ENCODE peak calls at places on chromosomes 2 and 18, in five cellular contexts. One of them, this sample, is unnamed.

GRCh38 chr2:117470311-117471095 is 344.0 kb upstream of the DDX18 start:
- DNase-seq in upper lobe of right lung: no peak
- DNase-seq in tibial artery: no peak
- DNase-seq in psoas muscle: no peak
- DNase-seq in stomach: peak; percentile 51
- DNase-seq in this sample: no peak

GRCh38 chr18:48868468-48869466 is 82.0 kb downstream of the SMAD7 start:
- DNase-seq in upper lobe of right lung: no peak
- DNase-seq in tibial artery: no peak
- DNase-seq in psoas muscle: no peak
- DNase-seq in stomach: peak; percentile 37
- DNase-seq in this sample: peak; percentile 57

GRCh38 chr18:676747-677544 is 19.5 kb downstream of the TYMS start:
- DNase-seq in upper lobe of right lung: no peak
- DNase-seq in tibial artery: no peak
- DNase-seq in psoas muscle: no peak
- DNase-seq in stomach: no peak
- DNase-seq in this sample: no peak

GRCh38 chr18:42915240-42915791 is 200.2 kb downstream of the RIT2 start:
- DNase-seq in upper lobe of right lung: no peak
- DNase-seq in tibial artery: no peak
- DNase-seq in psoas muscle: no peak
- DNase-seq in stomach: no peak
- DNase-seq in this sample: no peak

GRCh38 chr2:181762000-181762399 is 81.7 kb upstream of the NEUROD1 start:
- DNase-seq in upper lobe of right lung: no peak
- DNase-seq in tibial artery: no peak
- DNase-seq in psoas muscle: no peak
- DNase-seq in stomach: no peak
- DNase-seq in this sample: no peak

GRCh38 chr2:149012545-149012944 is 26.0 kb upstream of the LYPD6B start:
- DNase-seq in upper lobe of right lung: no peak
- DNase-seq in tibial artery: no peak
- DNase-seq in psoas muscle: no peak
- DNase-seq in stomach: no peak
- DNase-seq in this sample: no peak

GRCh38 chr2:224869601-224870000 is 153.4 kb upstream of the CCDC195 start:
- DNase-seq in upper lobe of right lung: no peak
- DNase-seq in tibial artery: no peak
- DNase-seq in psoas muscle: no peak
- DNase-seq in stomach: no peak
- DNase-seq in this sample: no peak

GRCh38 chr2:58479557-58480120 is 238.5 kb upstream of the FANCL start:
- DNase-seq in upper lobe of right lung: no peak
- DNase-seq in tibial artery: no peak
- DNase-seq in psoas muscle: no peak
- DNase-seq in stomach: no peak
- DNase-seq in this sample: no peak

GRCh38 chr2:3805120-3805519 is 101.7 kb downstream of the DCDC2C start:
- DNase-seq in upper lobe of right lung: no peak
- DNase-seq in tibial artery: no peak
- DNase-seq in psoas muscle: no peak
- DNase-seq in stomach: no peak
- DNase-seq in this sample: no peak

GRCh38 chr2:20065885-20066602 is 14.6 kb upstream of the LAPTM4A start:
- DNase-seq in upper lobe of right lung: no peak
- DNase-seq in tibial artery: no peak
- DNase-seq in psoas muscle: peak; percentile 89
- DNase-seq in stomach: peak; percentile 50
- DNase-seq in this sample: no peak

GRCh38 chr18:657311-657997 is at the start of gene TYMS:
- DNase-seq in upper lobe of right lung: peak; percentile 74
- DNase-seq in tibial artery: no peak
- DNase-seq in psoas muscle: peak; percentile 50
- DNase-seq in stomach: peak; percentile 49
- DNase-seq in this sample: peak; percentile 32

GRCh38 chr18:7459851-7460774 is 107.0 kb upstream of the PTPRM start:
- DNase-seq in upper lobe of right lung: no peak
- DNase-seq in tibial artery: no peak
- DNase-seq in psoas muscle: no peak
- DNase-seq in stomach: no peak
- DNase-seq in this sample: no peak

GRCh38 chr2:126900646-126901319 is 2.1 kb downstream of the TEX51 start:
- DNase-seq in upper lobe of right lung: peak; percentile 31
- DNase-seq in tibial artery: no peak
- DNase-seq in psoas muscle: no peak
- DNase-seq in stomach: peak; percentile 10
- DNase-seq in this sample: no peak

GRCh38 chr2:65064728-65065552 is 8.7 kb downstream of the CEP68 start:
- DNase-seq in upper lobe of right lung: peak; percentile 77
- DNase-seq in tibial artery: peak; percentile 83
- DNase-seq in psoas muscle: peak; percentile 87
- DNase-seq in stomach: peak; percentile 47
- DNase-seq in this sample: no peak

GRCh38 chr2:222360146-222360545 is 61.3 kb upstream of the PAX3 start:
- DNase-seq in upper lobe of right lung: no peak
- DNase-seq in tibial artery: no peak
- DNase-seq in psoas muscle: no peak
- DNase-seq in stomach: no peak
- DNase-seq in this sample: no peak

GRCh38 chr18:44290366-44290855 is 390.3 kb upstream of the SETBP1 start:
- DNase-seq in upper lobe of right lung: no peak
- DNase-seq in tibial artery: no peak
- DNase-seq in psoas muscle: no peak
- DNase-seq in stomach: no peak
- DNase-seq in this sample: no peak

GRCh38 chr2:202122975-202123765 is 50.1 kb downstream of the KIAA2012 start:
- DNase-seq in upper lobe of right lung: no peak
- DNase-seq in tibial artery: no peak
- DNase-seq in psoas muscle: no peak
- DNase-seq in stomach: no peak
- DNase-seq in this sample: no peak

GRCh38 chr2:173058673-173059072 is 17.0 kb upstream of the MAP3K20 start:
- DNase-seq in upper lobe of right lung: no peak
- DNase-seq in tibial artery: no peak
- DNase-seq in psoas muscle: no peak
- DNase-seq in stomach: no peak
- DNase-seq in this sample: no peak

GRCh38 chr2:127623388-127624320 is 22.3 kb upstream of the GPR17 start:
- DNase-seq in upper lobe of right lung: peak; percentile 58
- DNase-seq in tibial artery: no peak
- DNase-seq in psoas muscle: peak; percentile 45
- DNase-seq in stomach: no peak
- DNase-seq in this sample: no peak

GRCh38 chr2:143936758-143937562 is 583.0 kb downstream of the ZEB2 start:
- DNase-seq in upper lobe of right lung: peak; percentile 67
- DNase-seq in tibial artery: peak; percentile 27
- DNase-seq in psoas muscle: peak; percentile 51
- DNase-seq in stomach: peak; percentile 27
- DNase-seq in this sample: no peak

GRCh38 chr18:48581206-48581605 is 42.4 kb downstream of the CTIF start:
- DNase-seq in upper lobe of right lung: no peak
- DNase-seq in tibial artery: peak; percentile 47
- DNase-seq in psoas muscle: no peak
- DNase-seq in stomach: no peak
- DNase-seq in this sample: no peak

GRCh38 chr2:176018708-176019107 is 16.6 kb upstream of the LNPK start:
- DNase-seq in upper lobe of right lung: no peak
- DNase-seq in tibial artery: no peak
- DNase-seq in psoas muscle: no peak
- DNase-seq in stomach: no peak
- DNase-seq in this sample: no peak

GRCh38 chr2:69017080-69017479 is 4.1 kb downstream of the ANTXR1 start:
- DNase-seq in upper lobe of right lung: no peak
- DNase-seq in tibial artery: no peak
- DNase-seq in psoas muscle: no peak
- DNase-seq in stomach: no peak
- DNase-seq in this sample: no peak

GRCh38 chr2:159961005-159961404 is 101.4 kb downstream of the PLA2R1 start:
- DNase-seq in upper lobe of right lung: no peak
- DNase-seq in tibial artery: no peak
- DNase-seq in psoas muscle: no peak
- DNase-seq in stomach: no peak
- DNase-seq in this sample: no peak

GRCh38 chr18:41395695-41396094 is 559.3 kb upstream of the PIK3C3 start:
- DNase-seq in upper lobe of right lung: no peak
- DNase-seq in tibial artery: no peak
- DNase-seq in psoas muscle: no peak
- DNase-seq in stomach: no peak
- DNase-seq in this sample: no peak
- TF ChIP-seq CTCF in upper lobe of right lung: no peak
- TF ChIP-seq CTCF in tibial artery: no peak
- TF ChIP-seq CTCF in psoas muscle: no peak
- TF ChIP-seq CTCF in stomach: no peak
- TF ChIP-seq CTCF in this sample: no peak

DNA sequence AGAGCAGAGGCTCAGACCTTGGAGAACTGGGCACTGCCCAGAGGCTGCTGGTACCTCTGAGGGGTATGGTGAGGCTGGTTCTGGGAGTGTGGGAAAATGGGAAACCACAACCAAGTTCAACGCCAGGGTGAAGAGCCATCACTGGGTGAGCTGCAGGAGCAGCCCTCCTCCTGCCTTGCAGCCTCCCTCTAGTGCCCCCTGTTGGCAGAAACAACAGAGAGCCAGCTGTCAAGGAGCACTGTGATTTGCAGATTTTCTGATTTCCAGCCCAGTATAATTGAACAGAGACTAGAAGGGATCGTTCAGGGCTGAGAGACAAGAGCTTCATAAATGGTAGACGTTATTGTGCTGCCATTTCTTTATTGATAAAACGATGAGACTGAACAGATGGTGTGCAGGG is 50.5 kb downstream of the MAPK4 start:
- DNase-seq in upper lobe of right lung: no peak
- DNase-seq in tibial artery: no peak
- DNase-seq in psoas muscle: no peak
- DNase-seq in stomach: no peak
- DNase-seq in this sample: no peak
- TF ChIP-seq CTCF in upper lobe of right lung: no peak
- TF ChIP-seq CTCF in tibial artery: no peak
- TF ChIP-seq CTCF in psoas muscle: no peak
- TF ChIP-seq CTCF in stomach: no peak
- TF ChIP-seq CTCF in this sample: no peak

DNA sequence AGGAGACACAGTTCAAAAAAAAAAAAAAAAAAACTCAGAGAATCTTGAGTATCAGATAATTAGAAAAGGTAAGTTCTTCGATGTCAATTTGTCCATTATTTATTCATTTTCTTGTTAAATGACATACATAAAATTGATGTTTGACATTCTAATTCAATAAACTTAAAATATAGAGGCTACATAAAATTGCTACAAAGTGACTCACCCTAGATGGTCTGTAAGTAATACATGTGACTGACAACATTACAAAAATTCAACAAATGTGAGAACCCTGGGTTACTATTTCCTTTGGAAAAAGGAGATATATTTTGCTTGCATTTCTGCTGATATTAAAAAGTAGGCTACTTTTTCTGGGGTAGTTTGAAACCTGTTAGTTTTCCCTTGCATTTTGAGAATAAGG is 106.4 kb downstream of the DSEL start:
- DNase-seq in upper lobe of right lung: no peak
- DNase-seq in tibial artery: no peak
- DNase-seq in psoas muscle: no peak
- DNase-seq in stomach: no peak
- DNase-seq in this sample: no peak
- TF ChIP-seq CTCF in upper lobe of right lung: no peak
- TF ChIP-seq CTCF in tibial artery: no peak
- TF ChIP-seq CTCF in psoas muscle: no peak
- TF ChIP-seq CTCF in stomach: no peak
- TF ChIP-seq CTCF in this sample: no peak

DNA sequence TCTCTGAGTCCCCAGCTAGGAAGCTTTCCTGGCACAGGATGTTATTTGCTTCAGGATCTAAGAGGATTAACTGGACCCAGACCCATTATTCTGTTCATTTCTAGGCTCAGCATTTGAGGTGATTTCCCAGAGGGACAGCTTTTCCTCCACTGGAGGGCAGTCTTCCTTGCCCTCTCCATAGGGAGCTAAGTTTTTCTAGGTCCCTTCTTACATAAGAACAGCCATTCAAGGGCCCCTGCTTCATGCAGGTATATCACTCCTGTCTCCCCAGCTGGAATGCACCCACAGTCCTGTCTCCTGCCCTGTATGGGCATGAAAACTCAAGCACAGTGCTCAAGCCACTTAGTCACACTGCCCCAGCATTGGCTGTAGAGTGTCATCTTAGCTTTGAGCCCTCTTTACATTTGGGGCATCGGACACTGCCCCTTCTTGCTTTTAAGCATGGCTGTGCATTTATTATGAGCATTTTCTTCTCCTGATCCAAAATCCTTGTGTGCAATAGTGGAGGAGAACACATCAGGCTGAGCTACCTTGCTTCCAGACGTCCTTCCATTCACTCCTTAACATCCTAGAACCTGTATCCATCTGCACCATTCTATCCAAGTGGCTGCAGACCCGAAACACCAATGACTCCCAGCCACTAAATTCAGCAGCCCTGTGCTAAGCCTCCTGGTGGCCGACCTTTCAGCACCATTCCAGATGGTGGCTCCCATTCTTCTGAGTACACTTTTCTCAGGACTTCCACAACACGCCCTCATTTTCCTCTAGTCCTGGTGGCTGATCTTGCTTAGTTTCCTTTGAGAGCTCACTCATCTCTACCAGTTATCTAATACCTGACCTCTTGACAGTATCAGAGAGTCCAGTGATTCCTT is 80.0 kb downstream of the COPS8 start:
- DNase-seq in upper lobe of right lung: no peak
- DNase-seq in tibial artery: no peak
- DNase-seq in psoas muscle: no peak
- DNase-seq in stomach: no peak
- DNase-seq in this sample: no peak
- TF ChIP-seq CTCF in upper lobe of right lung: peak; percentile 45
- TF ChIP-seq CTCF in tibial artery: peak; percentile 27
- TF ChIP-seq CTCF in psoas muscle: peak; percentile 43
- TF ChIP-seq CTCF in stomach: no peak
- TF ChIP-seq CTCF in this sample: no peak

This sample was measured in natural killer cell.